ENCODE peak calls at places on chromosomes 3 and 15, in seven cellular contexts. I is non-pigmented ciliary epithelial cell; P is mucosa of descending colon; Y is activated T-cell treated with anti-CD3 and anti-CD28 coated beads, Interleukin-2, amount 50 U/mL, for 72 hours; C is putamen; Z is stimulated activated CD4-positive, alpha-beta T cell treated with anti-CD3 and anti-CD28 coated beads, Interleukin-2, amount 100 ng/mL, for 4 hours; N is hepatocyte. X is an unnamed sample.

GRCh38 chr3:9732753-9733115 is 1.2 kb downstream of the BRPF1 start:
- DNase-seq in I (no peak), P (no peak), Y (no peak), C (no peak), Z (no peak), N (no peak), X (no peak)

GRCh38 chr15:100114526-100114925 is 227.2 kb downstream of the ADAMTS17 start:
- DNase-seq in I (no peak), P (no peak), Y (no peak), C (peak; percentile 29), Z (no peak), N (no peak), X (no peak)

GRCh38 chr3:11553436-11554235 is 90.1 kb downstream of the VGLL4 start:
- DNase-seq in I (no peak), P (no peak), Y (no peak), C (no peak), Z (no peak), N (no peak), X (no peak)

GRCh38 chr3:94862703-94863102 is 799.8 kb downstream of the NSUN3 start:
- DNase-seq in I (peak; percentile 9), P (no peak), Y (no peak), C (no peak), Z (no peak), N (peak; percentile 54), X (no peak)

GRCh38 chr3:130386604-130387263 is 41.3 kb downstream of the COL6A5 start:
- DNase-seq in I (peak; percentile 28), P (no peak), Y (no peak), C (no peak), Z (no peak), N (peak; percentile 13), X (no peak)

GRCh38 chr3:16311960-16312451 is 47.0 kb downstream of the OXNAD1 start:
- DNase-seq in I (no peak), P (no peak), Y (peak; percentile 61), C (no peak), Z (no peak), N (no peak), X (peak; percentile 37)

GRCh38 chr3:11154036-11154952 is at the start of gene HRH1:
- DNase-seq in I (no peak), P (peak; percentile 55), Y (peak; percentile 13), C (no peak), Z (peak; percentile 9), N (peak; percentile 61), X (peak; percentile 15)

GRCh38 chr15:88912500-88912921 is 668 bp downstream of the MFGE8 start:
- DNase-seq in I (no peak), P (no peak), Y (no peak), C (no peak), Z (no peak), N (peak; percentile 57), X (no peak)

GRCh38 chr15:88513195-88513594 is 33.3 kb downstream of the DET1 start:
- DNase-seq in I (no peak), P (no peak), Y (no peak), C (no peak), Z (no peak), N (peak; percentile 39), X (no peak)

GRCh38 chr3:61857297-61857696 is 295.9 kb downstream of the PTPRG start:
- DNase-seq in I (no peak), P (no peak), Y (no peak), C (no peak), Z (no peak), N (no peak), X (no peak)

GRCh38 chr15:44812029-44812517 is 75.7 kb downstream of the TRIM69 start:
- DNase-seq in I (no peak), P (peak; percentile 88), Y (no peak), C (no peak), Z (no peak), N (peak; percentile 62), X (no peak)

GRCh38 chr15:89903015-89903857 is 9.4 kb upstream of the AP3S2 start:
- DNase-seq in I (no peak), P (no peak), Y (no peak), C (no peak), Z (no peak), N (no peak), X (no peak)

GRCh38 chr3:194602580-194603300 is 30.5 kb downstream of the TMEM44 start:
- DNase-seq in I (no peak), P (no peak), Y (no peak), C (no peak), Z (no peak), N (no peak), X (no peak)

GRCh38 chr15:85897818-85898717 is 103.3 kb upstream of the KLHL25 start:
- DNase-seq in I (no peak), P (no peak), Y (no peak), C (no peak), Z (no peak), N (no peak), X (no peak)

GRCh38 chr3:195551381-195551978 is 8.4 kb upstream of the PPP1R2 start:
- DNase-seq in I (no peak), P (peak; percentile 43), Y (no peak), C (peak; percentile 63), Z (no peak), N (no peak), X (no peak)

GRCh38 chr3:65836047-65836446 is 202.7 kb downstream of the MAGI1 start:
- DNase-seq in I (no peak), P (no peak), Y (no peak), C (no peak), Z (no peak), N (no peak), X (no peak)

GRCh38 chr3:158109804-158110657 is at the start of gene RSRC1:
- DNase-seq in I (peak; percentile 71), P (peak; percentile 89), Y (peak; percentile 83), C (peak; percentile 87), Z (peak; percentile 64), N (peak; percentile 94), X (peak; percentile 78)

GRCh38 chr15:75178171-75178937 is 23.3 kb upstream of the C15orf39 start:
- DNase-seq in I (no peak), P (peak; percentile 66), Y (no peak), C (no peak), Z (no peak), N (peak; percentile 90), X (no peak)

GRCh38 chr3:2446146-2446545 is 347.5 kb downstream of the CNTN4 start:
- DNase-seq in I (no peak), P (no peak), Y (no peak), C (no peak), Z (no peak), N (no peak), X (no peak)